ENCODE peak calls at places on chromosomes 7 and 10, in seven cellular contexts. N is H1, Y is IMR-90, R is mesendoderm, Z is neuronal stem cell, Q is trophoblast cell, B is mesenchymal stem cell. X is an unnamed sample.

GRCh38 chr10:119303886-119304285 is 96.5 kb downstream of the GRK5 start:
- DNase-seq in N (no peak), Y (no peak), R (no peak), Z (no peak), Q (peak), B (no peak), X (no peak)

GRCh38 chr10:43090188-43090587 is 13.3 kb downstream of the RET start:
- DNase-seq in N (no peak), Y (no peak), R (no peak), Z (no peak), Q (no peak), B (no peak), X (no peak)

GRCh38 chr7:131161103-131161502 is 166.6 kb upstream of the MKLN1 start:
- DNase-seq in N (no peak), Y (peak), R (no peak), Z (no peak), Q (peak), B (peak), X (no peak)

GRCh38 chr7:115585015-115585655 is 445.4 kb downstream of the TFEC start:
- DNase-seq in N (no peak), Y (peak), R (peak), Z (no peak), Q (no peak), B (no peak), X (no peak)

GRCh38 chr7:2451171-2452073 is 24.8 kb downstream of the GRIFIN start:
- DNase-seq in N (peak), Y (peak), R (peak), Z (peak), Q (peak), B (peak), X (peak)

GRCh38 chr7:36283171-36283570 is 106.5 kb upstream of the ANLN start:
- DNase-seq in N (no peak), Y (no peak), R (no peak), Z (no peak), Q (no peak), B (no peak), X (no peak)

GRCh38 chr7:28258240-28258639 is 77.6 kb upstream of the JAZF1 start:
- DNase-seq in N (no peak), Y (no peak), R (no peak), Z (no peak), Q (no peak), B (no peak), X (no peak)

GRCh38 chr7:134695321-134695860 is 48.7 kb downstream of the BPGM start:
- DNase-seq in N (no peak), Y (no peak), R (no peak), Z (no peak), Q (no peak), B (no peak), X (no peak)

GRCh38 chr7:22625251-22625650 is 101.7 kb upstream of the IL6 start:
- DNase-seq in N (no peak), Y (no peak), R (no peak), Z (no peak), Q (no peak), B (no peak), X (no peak)

GRCh38 chr10:28631896-28632596 is 45.3 kb upstream of the BAMBI start:
- DNase-seq in N (no peak), Y (peak), R (no peak), Z (no peak), Q (no peak), B (no peak), X (no peak)

GRCh38 chr10:2994562-2994961 is 72.8 kb upstream of the PFKP start:
- DNase-seq in N (no peak), Y (peak), R (no peak), Z (no peak), Q (no peak), B (no peak), X (no peak)

GRCh38 chr7:134954197-134955082 is 31.9 kb upstream of the AGBL3 start:
- DNase-seq in N (no peak), Y (peak), R (peak), Z (no peak), Q (no peak), B (peak), X (no peak)

GRCh38 chr10:38045129-38045528 is 34.7 kb downstream of the ZNF33A start:
- DNase-seq in N (no peak), Y (no peak), R (no peak), Z (no peak), Q (no peak), B (no peak), X (no peak)

GRCh38 chr7:150476819-150477631 is 26.6 kb downstream of the GIMAP8 start:
- DNase-seq in N (no peak), Y (no peak), R (no peak), Z (no peak), Q (no peak), B (no peak), X (no peak)

GRCh38 chr7:112990619-112991018 is 96.0 kb downstream of the GPR85 start:
- DNase-seq in N (no peak), Y (peak), R (no peak), Z (no peak), Q (no peak), B (peak), X (no peak)

GRCh38 chr7:135620980-135621850 is 41.1 kb upstream of the STMP1 start:
- DNase-seq in N (no peak), Y (peak), R (peak), Z (peak), Q (peak), B (peak), X (no peak)

GRCh38 chr10:68784476-68784875 is 42.9 kb upstream of the STOX1 start:
- DNase-seq in N (no peak), Y (peak), R (no peak), Z (no peak), Q (no peak), B (no peak), X (no peak)

GRCh38 chr10:6385683-6386082 is 183.0 kb downstream of the PFKFB3 start:
- DNase-seq in N (no peak), Y (peak), R (no peak), Z (no peak), Q (peak), B (peak), X (no peak)

GRCh38 chr7:105594034-105594433 is 12.7 kb upstream of the EFCAB10 start:
- DNase-seq in N (peak), Y (no peak), R (no peak), Z (no peak), Q (no peak), B (no peak), X (no peak)

GRCh38 chr7:156665101-156665500 is 24.5 kb downstream of the RNF32 start:
- DNase-seq in N (no peak), Y (peak), R (peak), Z (peak), Q (no peak), B (no peak), X (no peak)

GRCh38 chr10:6612371-6612770 is 32.3 kb upstream of the PRKCQ start:
- DNase-seq in N (no peak), Y (no peak), R (no peak), Z (no peak), Q (no peak), B (no peak), X (no peak)

GRCh38 chr7:92830047-92830446 is 6.3 kb downstream of the CDK6 start:
- DNase-seq in N (no peak), Y (no peak), R (no peak), Z (no peak), Q (no peak), B (no peak), X (no peak)

GRCh38 chr10:26485150-26485941 is 47.2 kb downstream of the APBB1IP start:
- DNase-seq in N (no peak), Y (no peak), R (no peak), Z (no peak), Q (peak), B (peak), X (no peak)

GRCh38 chr10:77245953-77246352 is 391.7 kb downstream of the KCNMA1 start:
- DNase-seq in N (no peak), Y (peak), R (no peak), Z (no peak), Q (no peak), B (peak), X (no peak)

GRCh38 chr7:23230586-23231195 is 15.9 kb upstream of the GPNMB start:
- DNase-seq in N (no peak), Y (no peak), R (no peak), Z (no peak), Q (no peak), B (no peak), X (no peak)

GRCh38 chr7:94338921-94339371 is 55.7 kb upstream of the COL1A2 start:
- DNase-seq in N (no peak), Y (peak), R (peak), Z (no peak), Q (no peak), B (peak), X (no peak)

GRCh38 chr10:10846476-10846875 is 171.2 kb upstream of the CELF2 start:
- DNase-seq in N (no peak), Y (no peak), R (no peak), Z (no peak), Q (no peak), B (no peak), X (no peak)

GRCh38 chr7:67462781-67463191 is 466.2 kb downstream of the TYW1 start:
- DNase-seq in N (no peak), Y (no peak), R (no peak), Z (no peak), Q (no peak), B (no peak), X (no peak)

GRCh38 chr7:22589641-22590141 is 89.7 kb upstream of the STEAP1B start:
- DNase-seq in N (peak), Y (peak), R (no peak), Z (peak), Q (no peak), B (peak), X (no peak)

GRCh38 chr10:126225672-126226007 is 162.6 kb downstream of the ADAM12 start:
- DNase-seq in N (no peak), Y (no peak), R (no peak), Z (no peak), Q (no peak), B (peak), X (no peak)

GRCh38 chr10:109698888-109699685 is 224.2 kb downstream of the XPNPEP1 start:
- DNase-seq in N (no peak), Y (no peak), R (no peak), Z (no peak), Q (no peak), B (no peak), X (no peak)

GRCh38 chr7:102236592-102237287 is 49.9 kb upstream of the SH2B2 start:
- DNase-seq in N (peak), Y (peak), R (peak), Z (peak), Q (peak), B (peak), X (peak)

GRCh38 chr7:140143997-140144396 is 32.8 kb downstream of the KDM7A start:
- DNase-seq in N (no peak), Y (no peak), R (no peak), Z (no peak), Q (no peak), B (no peak), X (no peak)

GRCh38 chr7:69615696-69616095 is 17.4 kb downstream of the AUTS2 start:
- DNase-seq in N (no peak), Y (no peak), R (no peak), Z (no peak), Q (no peak), B (no peak), X (no peak)

GRCh38 chr7:47100815-47101435 is 481.0 kb downstream of the TNS3 start:
- DNase-seq in N (peak), Y (peak), R (peak), Z (peak), Q (peak), B (peak), X (peak)

GRCh38 chr10:46229144-46229563 is 57.6 kb upstream of the ANTXRL start:
- DNase-seq in N (peak), Y (no peak), R (peak), Z (peak), Q (no peak), B (peak), X (peak)

GRCh38 chr10:43082087-43082486 is 5.2 kb downstream of the RET start:
- DNase-seq in N (no peak), Y (no peak), R (no peak), Z (no peak), Q (no peak), B (no peak), X (no peak)

GRCh38 chr7:100824499-100825214 is 2.7 kb downstream of the EPHB4 start:
- DNase-seq in N (no peak), Y (no peak), R (no peak), Z (no peak), Q (no peak), B (no peak), X (no peak)
- H3K4ac ChIP-seq in N (no peak), Y (no peak), R (no peak), Z (no peak), Q (peak), B (no peak), X (no peak)

GRCh38 chr7:128197989-128198580 is 43.0 kb upstream of the LEP start:
- DNase-seq in N (no peak), Y (no peak), R (no peak), Z (no peak), Q (no peak), B (no peak), X (peak)

GRCh38 chr7:128197586-128197985 is 43.5 kb upstream of the LEP start:
- DNase-seq in N (no peak), Y (peak), R (no peak), Z (no peak), Q (no peak), B (no peak), X (peak)

GRCh38 chr7:128191136-128191844 is 49.8 kb upstream of the LEP start:
- DNase-seq in N (no peak), Y (no peak), R (peak), Z (no peak), Q (no peak), B (no peak), X (peak)

GRCh38 chr7:128192497-128193142 is 48.5 kb upstream of the LEP start:
- DNase-seq in N (no peak), Y (no peak), R (no peak), Z (no peak), Q (no peak), B (no peak), X (peak)

GRCh38 chr7:128194533-128195282 is 46.4 kb upstream of the LEP start:
- DNase-seq in N (no peak), Y (no peak), R (no peak), Z (no peak), Q (no peak), B (no peak), X (peak)
- H3K4ac ChIP-seq in N (no peak), Y (no peak), R (no peak), Z (no peak), Q (no peak), B (no peak), X (no peak)

GRCh38 chr10:94777886-94778458 is 15.5 kb downstream of the CYP2C19 start:
- DNase-seq in N (no peak), Y (no peak), R (no peak), Z (no peak), Q (no peak), B (no peak), X (no peak)
- H3K4ac ChIP-seq in N (no peak), Y (no peak), R (no peak), Z (no peak), Q (no peak), B (no peak), X (no peak)

DNA sequence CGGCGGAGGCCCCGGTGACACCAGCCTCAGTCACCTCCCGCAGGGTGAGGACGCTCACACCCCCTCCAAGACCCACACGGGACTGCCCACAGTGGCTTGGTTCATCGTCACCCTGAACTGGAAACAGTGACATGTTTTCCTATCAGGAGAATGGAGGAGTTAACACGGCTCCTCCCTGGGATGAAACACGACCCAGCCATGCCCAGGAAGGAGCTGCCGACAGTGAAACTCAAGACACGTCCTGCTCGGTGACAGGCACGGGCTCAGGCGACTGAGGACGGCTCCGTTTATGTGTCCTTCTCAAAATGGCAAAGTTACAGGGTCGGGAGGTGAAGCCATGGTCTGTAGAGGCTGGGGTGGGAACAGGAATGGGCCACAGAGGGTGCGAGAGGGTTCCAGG is 272.5 kb downstream of the ADARB2 start:
- DNase-seq in N (no peak), Y (no peak), R (no peak), Z (no peak), Q (no peak), B (no peak), X (no peak)
- H3K4ac ChIP-seq in N (no peak), Y (no peak), R (no peak), Z (no peak), Q (no peak), B (no peak), X (no peak)

GRCh38 chr7:87359366-87359765 is 13.9 kb downstream of the CROT start:
- DNase-seq in N (no peak), Y (peak), R (no peak), Z (no peak), Q (peak), B (no peak), X (no peak)

GRCh38 chr7:87356448-87356847 is 11.0 kb downstream of the CROT start:
- DNase-seq in N (no peak), Y (no peak), R (no peak), Z (no peak), Q (no peak), B (no peak), X (no peak)

DNA sequence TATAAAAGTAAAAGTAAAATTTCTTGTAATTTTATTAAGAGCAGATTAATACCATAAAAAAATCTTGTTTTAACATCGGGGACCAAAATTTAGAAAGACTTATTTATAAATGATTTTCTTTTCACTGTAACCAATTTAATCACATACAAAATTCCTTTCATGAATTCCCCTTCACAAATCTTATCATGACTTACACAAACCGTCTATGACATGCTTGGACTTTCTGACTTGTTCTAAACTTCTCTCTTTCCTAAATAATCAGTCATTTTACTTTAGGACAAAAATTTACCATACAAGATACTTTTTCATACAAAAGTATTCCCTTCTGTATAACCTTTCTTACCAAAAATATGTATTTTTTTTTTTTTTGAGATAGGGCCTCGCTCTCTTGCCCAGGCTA is 9.3 kb downstream of the CROT start:
- DNase-seq in N (no peak), Y (peak), R (peak), Z (peak), Q (no peak), B (no peak), X (no peak)
- H3K4ac ChIP-seq in N (no peak), Y (no peak), R (no peak), Z (no peak), Q (no peak), B (no peak), X (no peak)

GRCh38 chr10:13095929-13096328 is 4.0 kb upstream of the OPTN start:
- DNase-seq in N (no peak), Y (no peak), R (no peak), Z (no peak), Q (no peak), B (no peak), X (no peak)
- H3K4ac ChIP-seq in N (no peak), Y (no peak), R (no peak), Z (no peak), Q (no peak), B (no peak), X (no peak)

GRCh38 chr7:20152511-20152910 is 64.7 kb downstream of the MACC1 start:
- DNase-seq in N (no peak), Y (peak), R (no peak), Z (no peak), Q (no peak), B (peak), X (no peak)
- H3K4ac ChIP-seq in N (no peak), Y (no peak), R (no peak), Z (no peak), Q (no peak), B (no peak), X (no peak)

DNA sequence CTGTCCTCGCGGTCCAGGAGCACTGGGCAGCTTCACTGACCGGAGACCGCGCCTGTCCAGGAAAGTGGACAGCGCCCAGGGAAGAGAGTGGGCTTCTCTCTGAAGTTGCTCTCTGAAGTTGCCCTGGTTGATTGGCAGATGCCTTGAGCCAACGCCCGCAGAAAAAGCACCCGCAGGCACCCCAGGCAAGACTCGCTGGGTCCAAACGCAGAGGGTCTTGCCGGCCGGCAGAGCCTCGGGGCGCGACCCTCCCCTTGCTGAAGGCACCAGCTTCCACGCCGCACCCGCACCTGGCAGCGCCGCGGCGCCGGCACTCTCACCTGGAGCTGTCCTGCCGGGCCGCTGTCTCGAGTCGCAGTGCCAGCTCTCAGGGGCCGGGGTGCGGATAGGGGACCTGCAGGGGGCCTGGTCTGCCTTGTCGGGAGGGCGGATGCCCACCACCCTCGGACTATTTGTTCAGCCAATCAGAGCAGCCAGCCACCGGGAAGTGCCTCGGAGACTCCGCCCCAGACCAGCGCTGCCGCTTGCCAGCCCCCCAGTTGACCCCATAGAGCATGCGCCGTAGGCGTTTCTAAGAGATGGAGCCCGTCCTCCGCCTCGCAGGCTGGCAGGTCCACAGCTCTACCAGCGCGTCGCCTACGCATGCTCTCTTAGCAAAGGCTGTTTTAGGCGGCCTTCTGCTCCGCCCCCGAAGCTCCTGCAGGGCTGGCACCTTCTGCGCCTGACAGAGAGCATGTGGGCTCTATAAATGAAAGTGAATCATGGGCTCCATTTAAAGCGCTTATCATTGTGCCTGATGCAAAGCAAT is at the start of gene LIPA:
- DNase-seq in N (peak), Y (peak), R (peak), Z (peak), Q (peak), B (peak), X (peak)
- H3K4ac ChIP-seq in N (no peak), Y (peak), R (no peak), Z (no peak), Q (peak), B (no peak), X (no peak)